ENCODE peak calls at places on chromosomes 3 and 15, in five cellular contexts. L is GM12878, I is astrocyte, V is IMR-90, P is fibroblast of lung. X is an unnamed sample. For H3K9me3, the result is how much of the 10 kb centered on the place peaks cover.

GRCh38 chr3:9387322-9387655 is 10.1 kb upstream of the SETD5 start:
- DNase-seq in V (no peak), L (no peak), I (no peak), P (no peak), X (no peak)

GRCh38 chr3:164459526-164460151 is 618.7 kb downstream of the SI start:
- DNase-seq in P (peak), I (no peak), V (no peak), L (no peak), X (no peak)

GRCh38 chr15:45331977-45332376 is 46.4 kb downstream of the GATM start:
- DNase-seq in L (no peak), I (no peak), P (no peak), V (no peak), X (no peak)

GRCh38 chr3:39216176-39216790 is 23.9 kb upstream of the XIRP1 start:
- DNase-seq in V (no peak), L (peak), P (no peak), I (no peak), X (no peak)

GRCh38 chr15:29849218-29849617 is 26.9 kb upstream of the TJP1 start:
- DNase-seq in I (no peak), P (peak), V (peak), L (no peak), X (no peak)

GRCh38 chr3:27311400-27311799 is 57.8 kb downstream of the NEK10 start:
- DNase-seq in I (peak), L (no peak), P (peak), V (peak), X (peak)

GRCh38 chr15:68599560-68600071 is 20.8 kb downstream of the CORO2B start:
- DNase-seq in V (peak), I (peak), L (no peak), P (peak), X (peak)

GRCh38 chr3:125334675-125335560 is 40.2 kb downstream of the ZNF148 start:
- DNase-seq in V (no peak), P (peak), L (no peak), I (no peak), X (no peak)

GRCh38 chr3:170426240-170426797 is 7.7 kb downstream of the CLDN11 start:
- DNase-seq in I (peak), V (no peak), L (no peak), P (peak), X (no peak)
- H3K4me3 ChIP-seq in I (no peak), V (no peak), L (no peak), P (no peak), X (no peak)

DNA sequence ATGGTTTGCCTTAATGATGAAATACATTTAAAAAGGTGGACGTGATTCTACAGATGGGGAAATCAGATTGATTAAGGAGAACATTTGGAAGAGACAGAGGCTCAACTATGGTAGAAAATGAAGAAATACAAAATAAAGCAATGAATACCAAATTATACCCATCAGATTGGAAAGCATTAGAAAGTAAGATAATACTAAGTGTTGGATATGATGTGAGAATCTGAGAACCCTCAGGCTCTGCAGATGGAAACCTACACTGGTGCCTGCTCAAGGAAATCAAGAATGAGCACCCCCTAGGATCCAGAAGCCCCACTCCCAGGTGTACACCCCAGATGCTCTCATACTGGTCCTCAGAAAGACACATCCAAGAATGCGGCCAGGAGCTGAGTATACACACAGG is 4.6 kb downstream of the FAM174B start:
- DNase-seq in V (no peak), I (no peak), L (no peak), P (no peak), X (no peak)
- H3K9ac ChIP-seq in V (no peak), I (no peak), L (no peak), P (no peak), X (no peak)

GRCh38 chr3:44721231-44722102 is 8.0 kb upstream of the ZNF501 start:
- DNase-seq in P (peak), I (peak), L (no peak), V (peak), X (no peak)
- H3K9me3 ChIP-seq in P (under half), I (half or more), L (under half), V (half or more), X (half or more)

GRCh38 chr3:111541911-111542483 is at the start of gene CD96:
- DNase-seq in I (peak), L (no peak), V (peak), P (peak), X (peak)
- H3K4me3 ChIP-seq in I (no peak), L (no peak), V (no peak), P (no peak), X (no peak)